ENCODE peak calls at places on chromosome 6, in four cellular contexts. One of them, this sample, is unnamed.

GRCh38 chr6:132400641-132401119 is 595 bp downstream of the MOXD1 start:
- DNase-seq in fibroblast of lung: no peak
- DNase-seq in brain microvascular endothelial cell: no peak
- DNase-seq in spleen: no peak
- DNase-seq in this sample: no peak

GRCh38 chr6:54992789-54993188 is 146.2 kb downstream of the FAM83B start:
- DNase-seq in fibroblast of lung: no peak
- DNase-seq in brain microvascular endothelial cell: no peak
- DNase-seq in spleen: no peak
- DNase-seq in this sample: no peak

GRCh38 chr6:1312444-1313363 is 806 bp downstream of the FOXQ1 start:
- DNase-seq in brain microvascular endothelial cell: no peak
- DNase-seq in fibroblast of lung: no peak
- DNase-seq in spleen: no peak
- DNase-seq in this sample: peak

GRCh38 chr6:45942953-45943352 is 72.7 kb downstream of the CLIC5 start:
- DNase-seq in spleen: no peak
- DNase-seq in brain microvascular endothelial cell: no peak
- DNase-seq in fibroblast of lung: no peak
- DNase-seq in this sample: no peak

GRCh38 chr6:46993846-46994245 is 48.3 kb downstream of the ADGRF1 start:
- DNase-seq in spleen: no peak
- DNase-seq in fibroblast of lung: peak
- DNase-seq in brain microvascular endothelial cell: peak
- DNase-seq in this sample: no peak

GRCh38 chr6:43150051-43150751 is 20.9 kb upstream of the SRF start:
- DNase-seq in spleen: no peak
- DNase-seq in brain microvascular endothelial cell: no peak
- DNase-seq in fibroblast of lung: no peak
- DNase-seq in this sample: no peak

GRCh38 chr6:43328528-43328927 is 19.9 kb upstream of the CRIP3 start:
- DNase-seq in brain microvascular endothelial cell: no peak
- DNase-seq in fibroblast of lung: no peak
- DNase-seq in spleen: no peak
- DNase-seq in this sample: no peak

GRCh38 chr6:20085817-20086216 is 126.5 kb downstream of the MBOAT1 start:
- DNase-seq in spleen: no peak
- DNase-seq in fibroblast of lung: no peak
- DNase-seq in brain microvascular endothelial cell: no peak
- DNase-seq in this sample: no peak

GRCh38 chr6:144302701-144303351 is 17.7 kb downstream of the UTRN start:
- DNase-seq in spleen: no peak
- DNase-seq in brain microvascular endothelial cell: no peak
- DNase-seq in fibroblast of lung: no peak
- DNase-seq in this sample: no peak

GRCh38 chr6:157570752-157571151 is 189.8 kb downstream of the ZDHHC14 start:
- DNase-seq in spleen: no peak
- DNase-seq in brain microvascular endothelial cell: no peak
- DNase-seq in fibroblast of lung: no peak
- DNase-seq in this sample: no peak

GRCh38 chr6:138310294-138310693 is 67.4 kb upstream of the SMIM28 start:
- DNase-seq in spleen: no peak
- DNase-seq in brain microvascular endothelial cell: no peak
- DNase-seq in fibroblast of lung: peak
- DNase-seq in this sample: no peak

GRCh38 chr6:22149081-22149480 is 147.8 kb downstream of the PRL start:
- DNase-seq in brain microvascular endothelial cell: no peak
- DNase-seq in spleen: no peak
- DNase-seq in fibroblast of lung: no peak
- DNase-seq in this sample: no peak

GRCh38 chr6:35311390-35312075 is 13.9 kb downstream of the DEF6 start:
- DNase-seq in brain microvascular endothelial cell: no peak
- DNase-seq in fibroblast of lung: no peak
- DNase-seq in spleen: peak
- DNase-seq in this sample: peak

GRCh38 chr6:167238694-167239467 is 52.2 kb upstream of the UNC93A start:
- DNase-seq in brain microvascular endothelial cell: no peak
- DNase-seq in fibroblast of lung: no peak
- DNase-seq in spleen: no peak
- DNase-seq in this sample: no peak

GRCh38 chr6:145372671-145373123 is 362.6 kb downstream of the EPM2A start:
- DNase-seq in brain microvascular endothelial cell: peak
- DNase-seq in spleen: no peak
- DNase-seq in fibroblast of lung: peak
- DNase-seq in this sample: peak

GRCh38 chr6:16676978-16677377 is 84.3 kb downstream of the ATXN1 start:
- DNase-seq in spleen: no peak
- DNase-seq in brain microvascular endothelial cell: peak
- DNase-seq in fibroblast of lung: peak
- DNase-seq in this sample: no peak

GRCh38 chr6:149347067-149347466 is 29.6 kb downstream of the TAB2 start:
- DNase-seq in fibroblast of lung: no peak
- DNase-seq in brain microvascular endothelial cell: no peak
- DNase-seq in spleen: no peak
- DNase-seq in this sample: no peak

GRCh38 chr6:149134531-149134933 is 183.0 kb upstream of the TAB2 start:
- DNase-seq in spleen: no peak
- DNase-seq in brain microvascular endothelial cell: no peak
- DNase-seq in fibroblast of lung: peak
- DNase-seq in this sample: no peak

DNA sequence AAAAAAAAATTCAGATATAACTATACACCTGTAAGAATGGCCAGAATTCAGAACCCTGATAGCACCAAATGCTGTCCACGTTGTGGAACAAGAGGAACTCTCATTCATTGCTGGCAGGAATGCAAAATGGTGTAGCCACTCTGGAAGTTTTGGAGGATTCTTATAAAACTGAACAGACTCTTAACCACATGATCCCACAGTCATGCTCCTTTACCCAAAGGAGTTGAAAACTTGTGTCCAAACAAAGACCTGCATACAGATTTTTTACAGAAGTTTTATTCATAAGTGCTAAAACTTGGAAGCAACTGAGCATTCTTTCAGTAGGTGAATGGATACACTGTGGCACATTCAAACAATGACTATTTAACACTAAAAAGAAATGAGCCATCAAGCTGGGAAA is 32.6 kb downstream of the PREP start:
- DNase-seq in spleen: no peak
- DNase-seq in fibroblast of lung: no peak
- DNase-seq in brain microvascular endothelial cell: no peak
- DNase-seq in this sample: no peak
- H3K27ac ChIP-seq in spleen: no peak
- H3K27ac ChIP-seq in fibroblast of lung: no peak
- H3K27ac ChIP-seq in brain microvascular endothelial cell: no peak
- H3K27ac ChIP-seq in this sample: no peak

GRCh38 chr6:97305676-97306075 is 22.7 kb upstream of the MMS22L start:
- DNase-seq in fibroblast of lung: no peak
- DNase-seq in spleen: no peak
- DNase-seq in brain microvascular endothelial cell: no peak
- DNase-seq in this sample: no peak
- H3K4me3 ChIP-seq in fibroblast of lung: no peak
- H3K4me3 ChIP-seq in spleen: no peak
- H3K4me3 ChIP-seq in brain microvascular endothelial cell: no peak
- H3K4me3 ChIP-seq in this sample: no peak

DNA sequence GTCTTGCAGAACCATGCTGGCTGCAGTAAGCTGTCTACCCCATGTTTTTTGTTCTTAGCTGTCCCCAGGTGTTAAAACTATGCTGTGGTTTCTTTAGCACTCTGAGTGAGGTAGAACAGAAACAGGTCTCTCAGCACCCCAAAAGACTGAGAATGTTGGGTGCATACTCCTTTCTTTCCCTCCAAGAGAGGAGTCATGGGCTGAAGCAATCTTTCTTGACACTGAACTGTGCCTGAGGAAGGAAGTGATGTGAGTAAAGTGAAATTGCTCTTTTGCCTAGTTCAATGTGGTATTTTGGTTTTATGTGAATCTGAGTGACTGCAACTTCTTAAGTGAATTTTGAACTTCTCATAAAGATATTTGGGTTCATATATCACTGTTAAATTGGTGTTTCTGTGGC is 138.0 kb upstream of the MCHR2 start:
- DNase-seq in brain microvascular endothelial cell: no peak
- DNase-seq in fibroblast of lung: no peak
- DNase-seq in spleen: no peak
- DNase-seq in this sample: no peak
- H3K27ac ChIP-seq in brain microvascular endothelial cell: no peak
- H3K27ac ChIP-seq in fibroblast of lung: no peak
- H3K27ac ChIP-seq in spleen: no peak
- H3K27ac ChIP-seq in this sample: no peak

GRCh38 chr6:37784585-37784967 is 35.0 kb upstream of the ZFAND3 start:
- DNase-seq in brain microvascular endothelial cell: no peak
- DNase-seq in spleen: no peak
- DNase-seq in fibroblast of lung: no peak
- DNase-seq in this sample: no peak

GRCh38 chr6:37783831-37784584 is 35.5 kb upstream of the ZFAND3 start:
- DNase-seq in spleen: no peak
- DNase-seq in fibroblast of lung: peak
- DNase-seq in brain microvascular endothelial cell: peak
- DNase-seq in this sample: peak

GRCh38 chr6:37785002-37785687 is 34.4 kb upstream of the ZFAND3 start:
- DNase-seq in fibroblast of lung: no peak
- DNase-seq in brain microvascular endothelial cell: no peak
- DNase-seq in spleen: no peak
- DNase-seq in this sample: no peak

GRCh38 chr6:37781788-37782187 is 37.7 kb upstream of the ZFAND3 start:
- DNase-seq in spleen: no peak
- DNase-seq in brain microvascular endothelial cell: no peak
- DNase-seq in fibroblast of lung: no peak
- DNase-seq in this sample: no peak

DNA sequence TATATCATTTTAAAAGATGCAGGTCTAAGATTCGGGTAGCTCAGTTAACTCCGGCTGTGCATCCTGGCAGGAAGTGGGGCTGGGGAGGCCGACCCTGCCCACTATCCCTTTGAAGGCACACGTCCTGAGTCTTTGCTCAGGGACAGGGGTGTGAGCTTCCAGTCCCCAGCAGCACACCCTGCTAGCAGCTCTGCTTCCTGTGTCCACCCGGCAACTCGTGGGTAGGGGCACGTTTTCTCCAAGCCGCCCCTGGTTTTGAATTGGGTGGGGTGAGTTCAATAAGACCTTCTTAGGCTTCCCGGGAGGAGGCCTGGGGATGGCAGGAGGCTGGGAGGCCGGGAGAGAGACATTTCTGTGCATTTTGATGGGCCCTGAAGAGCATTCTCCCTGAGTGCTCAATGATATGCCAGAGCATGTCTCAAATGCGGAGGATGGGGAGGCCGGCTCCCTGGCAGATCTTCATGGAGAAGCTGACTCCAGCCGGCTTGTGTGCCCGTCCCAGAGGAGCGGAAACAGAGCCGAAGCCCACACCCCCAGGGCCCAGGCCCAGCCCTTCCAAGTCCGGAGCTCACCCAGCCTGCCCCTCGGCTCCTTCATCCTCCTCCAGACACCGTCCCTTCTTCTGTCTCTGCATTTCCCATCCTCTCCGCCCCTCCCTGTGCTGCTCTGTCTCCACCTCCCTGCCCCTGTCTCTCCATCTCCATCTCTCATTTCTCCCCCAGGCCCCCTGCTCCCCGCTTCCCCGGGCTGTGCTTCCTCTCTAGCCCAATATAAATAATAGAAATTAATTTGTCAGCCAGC is 36.3 kb upstream of the ZFAND3 start:
- DNase-seq in spleen: no peak
- DNase-seq in fibroblast of lung: peak
- DNase-seq in brain microvascular endothelial cell: no peak
- DNase-seq in this sample: no peak
- H3K4me3 ChIP-seq in spleen: peak
- H3K4me3 ChIP-seq in fibroblast of lung: peak
- H3K4me3 ChIP-seq in brain microvascular endothelial cell: peak
- H3K4me3 ChIP-seq in this sample: no peak